ENCODE peak calls at places on chromosomes 12 and 14, in seven cellular contexts. S is spleen; O is CD8-positive, alpha-beta memory T cell; Q is heart right ventricle; A is colonic mucosa; N is AG09309; F is stomach. V is an unnamed sample.

GRCh38 chr12:99130808-99131538 is 485.9 kb downstream of the APAF1 start:
- DNase-seq in S (no peak), O (no peak), Q (no peak), A (no peak), N (peak; percentile 18), F (no peak), V (no peak)

GRCh38 chr12:85804663-85805062 is 31.5 kb downstream of the RASSF9 start:
- DNase-seq in S (no peak), O (no peak), Q (no peak), A (no peak), N (no peak), F (no peak), V (no peak)

GRCh38 chr12:12823308-12823707 is 10.2 kb downstream of the DDX47 start:
- DNase-seq in S (no peak), O (no peak), Q (no peak), A (no peak), N (no peak), F (no peak), V (no peak)

GRCh38 chr14:53953828-53954550 is 2.6 kb downstream of the BMP4 start:
- DNase-seq in S (peak; percentile 70), O (no peak), Q (peak; percentile 40), A (peak; percentile 40), N (no peak), F (no peak), V (no peak)

GRCh38 chr12:49687941-49688340 is 19.3 kb downstream of the FMNL3 start:
- DNase-seq in S (no peak), O (no peak), Q (no peak), A (no peak), N (no peak), F (no peak), V (no peak)

GRCh38 chr12:120962487-120963054 is 15.8 kb upstream of the HNF1A start:
- DNase-seq in S (no peak), O (no peak), Q (no peak), A (no peak), N (no peak), F (no peak), V (no peak)

GRCh38 chr12:93370947-93371346 is 6.8 kb upstream of the NUDT4 start:
- DNase-seq in S (no peak), O (no peak), Q (no peak), A (no peak), N (no peak), F (no peak), V (no peak)

GRCh38 chr12:25427328-25428249 is 125.5 kb downstream of the LMNTD1 start:
- DNase-seq in S (no peak), O (no peak), Q (no peak), A (no peak), N (no peak), F (no peak), V (no peak)

GRCh38 chr12:105916698-105917059 is 222.1 kb downstream of the NUAK1 start:
- DNase-seq in S (no peak), O (no peak), Q (no peak), A (no peak), N (no peak), F (no peak), V (no peak)

GRCh38 chr12:51890135-51890464 is 2.2 kb downstream of the ANKRD33 start:
- DNase-seq in S (no peak), O (no peak), Q (no peak), A (no peak), N (no peak), F (no peak), V (no peak)

GRCh38 chr14:37591311-37591940 is 3.6 kb downstream of the FOXA1 start:
- DNase-seq in S (no peak), O (no peak), Q (peak; percentile 5), A (peak; percentile 67), N (no peak), F (peak; percentile 65), V (no peak)

GRCh38 chr12:109097435-109098141 is at the start of gene UNG:
- DNase-seq in S (peak; percentile 98), O (peak; percentile 93), Q (peak; percentile 98), A (peak; percentile 99), N (peak; percentile 66), F (peak; percentile 98), V (peak; percentile 63)

GRCh38 chr12:10182662-10183061 is 3.8 kb downstream of the TMEM52B start:
- DNase-seq in S (no peak), O (no peak), Q (no peak), A (no peak), N (peak; percentile 58), F (no peak), V (no peak)

GRCh38 chr14:28652782-28653181 is 113.8 kb upstream of the FOXG1 start:
- DNase-seq in S (no peak), O (no peak), Q (no peak), A (no peak), N (no peak), F (no peak), V (no peak)

GRCh38 chr12:63882844-63883243 is 38.3 kb downstream of the SRGAP1 start:
- DNase-seq in S (no peak), O (no peak), Q (no peak), A (no peak), N (no peak), F (no peak), V (no peak)

GRCh38 chr14:87351007-87351406 is 642.0 kb downstream of the GALC start:
- DNase-seq in S (no peak), O (no peak), Q (no peak), A (no peak), N (no peak), F (no peak), V (no peak)

DNA sequence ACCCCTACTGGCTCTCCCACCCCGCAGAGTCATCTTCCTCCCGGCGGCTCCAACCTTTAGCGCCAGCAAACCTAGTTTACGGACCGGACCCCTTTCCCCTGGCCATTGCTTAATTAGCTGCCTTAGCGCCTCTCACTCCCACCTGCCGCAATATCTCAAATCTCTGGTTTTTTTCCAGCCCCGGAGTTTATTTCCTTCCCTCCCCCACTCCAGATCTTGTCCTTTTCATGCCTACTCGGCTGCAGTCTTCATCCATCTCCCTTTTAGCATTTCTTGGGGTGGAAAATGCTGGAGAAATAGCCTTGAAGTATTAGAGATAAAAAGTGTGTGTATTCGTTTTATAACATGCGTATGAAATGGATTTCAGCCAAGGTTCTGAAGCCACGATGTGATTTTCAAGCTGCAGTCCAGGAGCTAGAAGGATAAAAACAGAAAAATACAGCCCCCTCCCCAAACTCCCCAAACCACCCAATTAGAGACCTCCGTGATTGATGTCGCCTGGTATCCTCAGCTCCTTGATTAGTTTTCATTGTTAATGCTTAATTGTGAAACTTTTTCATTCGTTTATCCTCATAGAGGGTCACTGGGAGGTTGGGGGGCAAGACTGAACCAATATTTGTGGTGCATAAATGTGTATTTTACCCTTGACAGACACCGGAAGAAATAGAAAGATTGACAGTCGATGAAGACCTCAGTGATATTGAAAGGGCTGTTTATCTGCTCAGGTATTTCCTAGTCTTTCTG is 1.5 kb downstream of the PPP4R4 start:
- DNase-seq in S (no peak), O (no peak), Q (no peak), A (no peak), N (no peak), F (no peak), V (no peak)
- H3K4me3 ChIP-seq in S (no peak overlapping the region), O (no peak overlapping the region), Q (peak overlapping the region; percentile 62), A (no peak overlapping the region), N (peak overlapping the region; percentile 65), F (peak overlapping the region; percentile 68), V (peak overlapping the region; percentile 53)

DNA sequence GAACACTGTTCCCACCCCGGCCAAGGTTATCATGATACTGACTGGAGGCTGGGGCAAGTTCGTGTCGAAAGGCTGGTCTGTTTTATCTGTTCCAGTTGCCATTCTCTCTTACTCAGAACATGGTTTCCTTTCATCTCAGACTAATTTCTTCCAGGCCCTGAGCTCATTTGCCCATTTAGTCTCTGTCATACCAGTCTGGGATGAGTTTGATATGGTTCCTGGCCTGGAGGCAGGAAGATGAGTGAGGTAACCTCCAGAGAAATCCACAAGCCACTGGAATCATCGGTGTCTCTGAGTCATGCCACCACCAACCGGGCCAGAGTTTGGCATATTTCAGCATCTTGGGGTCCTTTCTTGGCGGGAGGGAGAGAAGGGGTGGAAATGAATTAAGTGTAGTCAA is 114.7 kb downstream of the NTF3 start:
- DNase-seq in S (no peak), O (no peak), Q (no peak), A (no peak), N (peak; percentile 47), F (no peak), V (peak; percentile 46)
- H3K4me3 ChIP-seq in S (no peak overlapping the region), O (no peak overlapping the region), Q (no peak overlapping the region), A (no peak overlapping the region), N (no peak overlapping the region), F (no peak overlapping the region), V (no peak overlapping the region)

DNA sequence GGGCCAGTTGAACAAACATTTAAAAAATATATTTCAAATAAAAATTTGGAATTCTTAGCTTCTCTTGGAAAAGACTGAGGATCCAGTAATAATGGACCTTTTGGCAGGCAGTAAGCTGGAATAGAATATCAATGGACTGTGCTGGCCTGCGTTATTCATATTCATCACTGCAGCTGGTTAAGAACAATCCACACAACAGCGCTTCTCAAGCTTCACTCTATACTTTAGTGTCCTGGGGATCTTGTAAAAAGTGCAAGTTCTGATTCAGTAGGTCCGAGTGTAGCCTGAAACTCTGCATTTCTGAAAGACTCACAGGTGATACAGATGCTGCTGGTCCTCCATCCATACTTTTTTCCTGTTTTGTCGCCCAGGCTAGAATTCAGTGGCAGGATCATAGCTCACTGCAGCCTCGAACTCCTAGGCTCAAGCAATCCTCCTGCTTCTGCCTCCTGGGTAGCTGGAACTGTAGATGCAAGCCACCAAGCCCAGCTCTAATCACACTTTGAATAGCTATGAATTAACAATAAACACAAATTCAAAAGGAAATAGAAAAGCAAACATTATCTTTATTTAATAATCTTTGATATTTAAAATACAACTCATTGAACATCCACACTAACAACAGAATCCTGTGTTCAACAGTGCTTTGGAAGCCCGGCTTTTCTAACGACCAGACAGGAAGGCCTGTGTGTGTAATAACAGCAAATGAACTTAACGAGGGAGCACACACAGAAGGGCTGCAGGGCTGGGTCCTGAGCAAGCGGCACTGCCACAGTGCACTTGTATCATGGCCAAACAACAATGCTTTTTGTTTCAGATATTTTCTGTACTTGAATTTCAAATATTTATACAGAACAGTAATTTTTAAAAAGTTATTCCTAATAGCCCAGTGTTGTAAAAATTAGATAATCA is 18.4 kb upstream of the TRIP11 start:
- DNase-seq in S (no peak), O (no peak), Q (no peak), A (no peak), N (no peak), F (no peak), V (no peak)
- H3K4me3 ChIP-seq in S (no peak overlapping the region), O (no peak overlapping the region), Q (no peak overlapping the region), A (no peak overlapping the region), N (no peak overlapping the region), F (no peak overlapping the region), V (no peak overlapping the region)

DNA sequence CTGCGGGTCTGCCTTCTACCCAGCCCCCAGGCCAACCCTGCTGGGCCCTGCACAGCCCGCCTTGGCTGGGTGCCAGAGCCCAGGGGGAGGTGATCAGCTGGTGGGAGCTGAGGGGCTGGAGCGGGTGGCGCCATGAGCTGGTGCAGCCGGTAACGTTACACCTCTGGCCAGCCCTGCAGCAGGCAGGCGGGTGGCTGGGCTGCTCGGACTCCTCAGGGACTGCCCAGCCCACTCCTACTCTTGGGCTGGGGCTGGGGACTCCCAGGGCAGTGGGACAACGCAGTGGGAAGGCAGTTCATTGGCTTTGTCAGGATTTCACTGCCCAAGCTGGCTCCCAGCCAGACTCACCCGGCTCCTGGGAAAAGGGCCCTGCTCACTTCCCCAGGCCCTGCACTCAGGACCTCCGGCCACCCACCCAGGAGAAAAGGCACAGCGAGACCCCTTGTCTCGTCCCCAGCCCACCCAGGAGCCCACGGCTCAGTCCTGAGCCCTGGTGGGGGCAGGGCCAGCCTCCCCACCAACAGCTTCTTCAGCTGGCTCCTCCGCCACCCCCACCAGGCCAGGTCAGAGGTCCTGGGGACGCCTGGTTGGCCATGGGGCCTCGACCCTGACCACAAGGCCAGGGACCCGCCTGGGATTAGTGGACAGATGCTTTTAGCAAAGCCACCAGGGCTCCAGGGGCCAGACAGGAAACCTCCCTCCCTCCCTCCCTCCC is 1.0 kb downstream of the PGF start:
- DNase-seq in S (no peak), O (no peak), Q (peak; percentile 59), A (no peak), N (no peak), F (no peak), V (no peak)
- H3K4me3 ChIP-seq in S (peak overlapping the region; percentile 51), O (no peak overlapping the region), Q (peak overlapping the region; percentile 77), A (peak overlapping the region; percentile 54), N (no peak overlapping the region), F (peak overlapping the region; percentile 59), V (peak overlapping the region; percentile 45)

V was measured in BJ.